ENCODE peak calls at places on chromosome 13, in seven cellular contexts. X is cortex of kidney; H is activated CD4-positive, alpha-beta T cell treated with anti-CD3 and anti-CD28 coated beads, Interleukin-2, amount 50 U/mL, for 4 hours; W is NCI-H510A treated with DMSO at 0.1 percent for 48 hours; F is NCI-H1417; Q is RWPE1; S is activated T-helper 1 cell treated with anti-CD3 and anti-CD28 coated beads, Interleukin-12 subunit alpha, Interleukin-12 subunit beta, Interleukin-2, Interleukin-4 antibody, amounts not matched to agents 30 ng/mL and 10 ng/mL and 1 ng/mL, durations not matched to agents 14 hours and 24 hours and 36 hours. U is an unnamed sample.

GRCh38 chr13:95246292-95247082 is 54.8 kb downstream of the ABCC4 start:
- DNase-seq in X (no peak), F (peak), S (no peak), H (no peak), Q (peak), W (peak), U (peak)

GRCh38 chr13:75978815-75979214 is 342.7 kb downstream of the LMO7 start:
- DNase-seq in W (no peak), Q (no peak), H (no peak), X (no peak), S (no peak), F (no peak), U (no peak)

GRCh38 chr13:90533866-90534265 is 813.6 kb upstream of the MIR17HG start:
- DNase-seq in X (no peak), F (peak), W (no peak), Q (no peak), H (no peak), S (no peak), U (no peak)

GRCh38 chr13:51935326-51936171 is 73.8 kb downstream of the CCDC70 start:
- DNase-seq in S (no peak), H (no peak), Q (peak), W (no peak), X (no peak), F (peak), U (peak)

GRCh38 chr13:51643114-51643881 is 59.0 kb downstream of the WDFY2 start:
- DNase-seq in H (no peak), F (no peak), W (peak), Q (peak), X (no peak), S (no peak), U (no peak)

GRCh38 chr13:44739539-44739938 is 163.4 kb upstream of the TSC22D1 start:
- DNase-seq in S (no peak), W (no peak), Q (no peak), F (no peak), X (no peak), H (no peak), U (no peak)

GRCh38 chr13:67001363-67001762 is 228.8 kb downstream of the PCDH9 start:
- DNase-seq in H (no peak), F (no peak), Q (no peak), S (no peak), W (no peak), X (no peak), U (no peak)

GRCh38 chr13:110886475-110887241 is 28.2 kb downstream of the ANKRD10 start:
- DNase-seq in Q (no peak), F (peak), W (no peak), H (no peak), X (no peak), S (no peak), U (no peak)

GRCh38 chr13:75432811-75433244 is 49.1 kb downstream of the TBC1D4 start:
- DNase-seq in S (no peak), Q (no peak), F (no peak), W (no peak), X (no peak), H (no peak), U (no peak)

GRCh38 chr13:107466326-107466725 is 749.0 kb downstream of the LIG4 start:
- DNase-seq in W (no peak), Q (peak), H (no peak), F (no peak), S (no peak), X (no peak), U (no peak)

GRCh38 chr13:77975358-77976042 is 56.9 kb upstream of the EDNRB start:
- DNase-seq in F (no peak), S (no peak), Q (no peak), W (no peak), X (no peak), H (no peak), U (no peak)

GRCh38 chr13:30752201-30752797 is 17.0 kb downstream of the ALOX5AP start:
- DNase-seq in F (peak), H (no peak), X (no peak), W (no peak), S (no peak), Q (no peak), U (no peak)

GRCh38 chr13:31385534-31385933 is 185.8 kb downstream of the B3GLCT start:
- DNase-seq in X (no peak), F (no peak), H (no peak), W (no peak), S (no peak), Q (no peak), U (no peak)

GRCh38 chr13:30339721-30340366 is 32.5 kb upstream of the KATNAL1 start:
- DNase-seq in X (no peak), F (no peak), S (no peak), Q (no peak), W (no peak), H (no peak), U (no peak)

GRCh38 chr13:51906581-51906980 is 44.8 kb downstream of the CCDC70 start:
- DNase-seq in Q (no peak), W (no peak), S (no peak), H (no peak), X (no peak), F (peak), U (peak)

GRCh38 chr13:44573790-44574465 is 2.2 kb downstream of the TSC22D1 start:
- DNase-seq in F (peak), Q (no peak), X (no peak), S (no peak), W (no peak), H (no peak), U (peak)

GRCh38 chr13:94362411-94362909 is 117.0 kb downstream of the DCT start:
- DNase-seq in H (peak), W (peak), Q (peak), F (peak), X (no peak), S (peak), U (peak)

GRCh38 chr13:33744589-33745369 is 73.2 kb upstream of the RFC3 start:
- DNase-seq in W (peak), H (no peak), X (no peak), S (no peak), F (peak), Q (no peak), U (peak)

GRCh38 chr13:108957369-108958012 is 328.1 kb downstream of the MYO16 start:
- DNase-seq in H (no peak), X (no peak), S (no peak), F (no peak), W (no peak), Q (peak), U (no peak)

GRCh38 chr13:50323440-50324070 is 308.3 kb downstream of the KCNRG start:
- DNase-seq in Q (peak), H (no peak), X (no peak), S (no peak), W (no peak), F (no peak), U (no peak)

GRCh38 chr13:76769238-76769859 is 116.9 kb downstream of the KCTD12 start:
- DNase-seq in X (no peak), F (no peak), Q (no peak), W (no peak), S (no peak), H (no peak), U (no peak)

GRCh38 chr13:39451860-39452301 is 151.1 kb downstream of the LHFPL6 start:
- DNase-seq in F (peak), H (no peak), W (no peak), X (no peak), S (no peak), Q (no peak), U (peak)

GRCh38 chr13:30832845-30833332 is 73.2 kb upstream of the MEDAG start:
- DNase-seq in W (peak), H (peak), X (no peak), Q (peak), F (peak), S (no peak), U (peak)

GRCh38 chr13:49646688-49647087 is 18.4 kb downstream of the ARL11 start:
- DNase-seq in Q (no peak), H (no peak), S (no peak), X (no peak), F (no peak), W (no peak), U (no peak)

GRCh38 chr13:34419025-34419424 is 523.0 kb upstream of the NBEA start:
- DNase-seq in Q (no peak), W (peak), H (no peak), F (peak), S (no peak), X (no peak), U (peak)

GRCh38 chr13:24627090-24627714 is 53.0 kb upstream of the ATP12A start:
- DNase-seq in F (no peak), S (no peak), X (no peak), Q (peak), W (no peak), H (no peak), U (no peak)

GRCh38 chr13:101576452-101576851 is 124.0 kb downstream of the ITGBL1 start:
- DNase-seq in S (no peak), X (no peak), W (no peak), H (no peak), F (peak), Q (no peak), U (no peak)

GRCh38 chr13:102868366-102868936 is 22.6 kb downstream of the ERCC5 start:
- DNase-seq in W (no peak), H (no peak), Q (no peak), F (no peak), X (no peak), S (no peak), U (no peak)

GRCh38 chr13:113857531-113858195 is 6.2 kb downstream of the GAS6 start:
- DNase-seq in F (no peak), X (no peak), H (no peak), Q (no peak), S (no peak), W (no peak), U (no peak)

GRCh38 chr13:112772929-112773328 is 83.1 kb downstream of the ATP11A start:
- DNase-seq in F (no peak), Q (no peak), X (no peak), S (no peak), H (no peak), W (no peak), U (no peak)

GRCh38 chr13:104204177-104204576 is 1138.0 kb upstream of the SLC10A2 start:
- DNase-seq in H (no peak), X (no peak), Q (no peak), W (no peak), F (no peak), S (no peak), U (no peak)